ENCODE peak calls at places on chromosomes 12 and 14, in eight cellular contexts. B, N, P, U, Y, H, A and W are unnamed samples.

GRCh38 chr12:11885261-11886038 is 185.3 kb upstream of the BCL2L14 start:
- DNase-seq in B (peak; percentile 20), N (peak; percentile 98), P (no peak), U (no peak), Y (peak; percentile 64), H (no peak), A (no peak), W (no peak)

GRCh38 chr12:83084516-83085234 is 398.0 kb downstream of the TMTC2 start:
- DNase-seq in B (no peak), N (no peak), P (no peak), U (no peak), Y (no peak), H (no peak), A (no peak), W (no peak)

GRCh38 chr14:100104523-100105300 is 39.5 kb downstream of the EVL start:
- DNase-seq in B (peak; percentile 17), N (no peak), P (no peak), U (no peak), Y (peak; percentile 76), H (no peak), A (no peak), W (no peak)

GRCh38 chr12:113684053-113684907 is 212.6 kb upstream of the LHX5 start:
- DNase-seq in B (peak; percentile 63), N (no peak), P (peak; percentile 66), U (no peak), Y (peak; percentile 4), H (no peak), A (no peak), W (no peak)

GRCh38 chr12:130754234-130755001 is 38.3 kb upstream of the RIMBP2 start:
- DNase-seq in B (no peak), N (no peak), P (no peak), U (no peak), Y (no peak), H (no peak), A (no peak), W (no peak)

GRCh38 chr14:71651228-71651627 is 281.0 kb upstream of the RGS6 start:
- DNase-seq in B (no peak), N (no peak), P (no peak), U (no peak), Y (peak; percentile 92), H (no peak), A (no peak), W (peak; percentile 83)

GRCh38 chr14:30443368-30444007 is 115.5 kb upstream of the G2E3 start:
- DNase-seq in B (no peak), N (peak; percentile 24), P (no peak), U (no peak), Y (peak; percentile 53), H (no peak), A (no peak), W (peak; percentile 7)

GRCh38 chr12:78970041-78970440 is 105.5 kb downstream of the SYT1 start:
- DNase-seq in B (no peak), N (no peak), P (no peak), U (no peak), Y (peak; percentile 19), H (no peak), A (no peak), W (no peak)

GRCh38 chr14:91249841-91250616 is 5.5 kb upstream of the GPR68 start:
- DNase-seq in B (no peak), N (peak; percentile 88), P (peak; percentile 64), U (no peak), Y (peak; percentile 63), H (no peak), A (no peak), W (no peak)

GRCh38 chr12:96034631-96035282 is 630 bp downstream of the LTA4H start:
- DNase-seq in B (peak; percentile 23), N (no peak), P (peak; percentile 43), U (peak; percentile 14), Y (peak; percentile 36), H (no peak), A (no peak), W (no peak)

GRCh38 chr14:60250318-60251035 is 1.5 kb downstream of the PPM1A start:
- DNase-seq in B (no peak), N (no peak), P (no peak), U (no peak), Y (peak; percentile 38), H (no peak), A (no peak), W (no peak)